ENCODE peak calls at places on chromosomes 1 and 21, in four cellular contexts. One of them, this sample, is unnamed.

GRCh38 chr21:42850463-42850862 is 28.9 kb downstream of the WDR4 start:
- DNase-seq in HepG2: no peak
- DNase-seq in K562: no peak
- DNase-seq in GM12878: no peak
- DNase-seq in this sample: no peak

GRCh38 chr1:184386271-184387068 is at the start of gene C1orf21:
- DNase-seq in HepG2: no peak
- DNase-seq in K562: peak
- DNase-seq in GM12878: no peak
- DNase-seq in this sample: peak

GRCh38 chr1:15820478-15820877 is 13.0 kb upstream of the UQCRHL start:
- DNase-seq in HepG2: no peak
- DNase-seq in K562: no peak
- DNase-seq in GM12878: no peak
- DNase-seq in this sample: no peak

GRCh38 chr1:94962745-94963265 is 35.9 kb upstream of the CNN3 start:
- DNase-seq in HepG2: peak
- DNase-seq in K562: peak
- DNase-seq in GM12878: peak
- DNase-seq in this sample: no peak

GRCh38 chr1:15916417-15916816 is 59.5 kb downstream of the ZBTB17 start:
- DNase-seq in HepG2: no peak
- DNase-seq in K562: no peak
- DNase-seq in GM12878: no peak
- DNase-seq in this sample: no peak

GRCh38 chr1:119159096-119159495 is 18.6 kb upstream of the WARS2 start:
- DNase-seq in HepG2: no peak
- DNase-seq in K562: no peak
- DNase-seq in GM12878: no peak
- DNase-seq in this sample: no peak

GRCh38 chr1:180213401-180214177 is 16.5 kb upstream of the LHX4 start:
- DNase-seq in HepG2: no peak
- DNase-seq in K562: peak
- DNase-seq in GM12878: peak
- DNase-seq in this sample: no peak

GRCh38 chr21:45550552-45551210 is 8.4 kb upstream of the SLC19A1 start:
- DNase-seq in HepG2: no peak
- DNase-seq in K562: peak
- DNase-seq in GM12878: peak
- DNase-seq in this sample: no peak

GRCh38 chr1:159989581-159989980 is 35.5 kb upstream of the SLAMF9 start:
- DNase-seq in HepG2: no peak
- DNase-seq in K562: no peak
- DNase-seq in GM12878: no peak
- DNase-seq in this sample: no peak

DNA sequence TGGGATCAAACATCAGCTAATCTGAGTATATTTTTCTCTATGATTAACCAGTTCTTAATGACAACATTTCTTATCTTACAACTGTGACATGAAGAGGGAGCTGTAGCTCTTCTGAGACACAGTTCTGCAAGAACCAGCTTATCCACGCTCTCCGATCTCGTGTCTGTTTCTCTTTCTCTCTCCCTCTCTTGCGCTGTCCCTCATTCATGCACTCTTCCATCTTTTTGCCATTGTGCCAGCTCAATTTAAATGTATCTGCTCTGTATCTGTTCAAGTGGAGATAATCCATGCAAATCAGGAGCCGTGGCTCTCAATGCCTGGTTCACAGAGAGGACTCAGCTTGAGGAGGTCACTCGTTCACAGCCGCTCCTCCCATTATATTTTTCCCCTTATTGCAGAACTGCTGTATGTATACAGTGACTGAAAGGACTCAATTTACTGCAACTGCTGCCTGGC is 494.7 kb upstream of the ADGRL2 start:
- DNase-seq in HepG2: no peak
- DNase-seq in K562: no peak
- DNase-seq in GM12878: no peak
- DNase-seq in this sample: peak
- TF ChIP-seq FOXK2 in HepG2: no peak
- TF ChIP-seq FOXK2 in K562: no peak
- TF ChIP-seq FOXK2 in GM12878: no peak
- TF ChIP-seq FOXK2 in this sample: no peak

GRCh38 chr1:201455098-201455497 is 13.9 kb downstream of the PHLDA3 start:
- DNase-seq in HepG2: no peak
- DNase-seq in K562: no peak
- DNase-seq in GM12878: no peak
- DNase-seq in this sample: no peak

GRCh38 chr1:201454568-201454967 is 14.4 kb downstream of the PHLDA3 start:
- DNase-seq in HepG2: no peak
- DNase-seq in K562: no peak
- DNase-seq in GM12878: no peak
- DNase-seq in this sample: no peak

GRCh38 chr1:201457508-201457960 is 11.5 kb downstream of the PHLDA3 start:
- DNase-seq in HepG2: no peak
- DNase-seq in K562: no peak
- DNase-seq in GM12878: no peak
- DNase-seq in this sample: no peak

GRCh38 chr1:201459052-201459451 is 9.9 kb downstream of the PHLDA3 start:
- DNase-seq in HepG2: no peak
- DNase-seq in K562: no peak
- DNase-seq in GM12878: no peak
- DNase-seq in this sample: no peak

GRCh38 chr1:201456499-201457309 is 12.3 kb downstream of the PHLDA3 start:
- DNase-seq in HepG2: peak
- DNase-seq in K562: peak
- DNase-seq in GM12878: no peak
- DNase-seq in this sample: no peak
- TF ChIP-seq FOXK2 in HepG2: no peak
- TF ChIP-seq FOXK2 in K562: no peak
- TF ChIP-seq FOXK2 in GM12878: no peak
- TF ChIP-seq FOXK2 in this sample: no peak

DNA sequence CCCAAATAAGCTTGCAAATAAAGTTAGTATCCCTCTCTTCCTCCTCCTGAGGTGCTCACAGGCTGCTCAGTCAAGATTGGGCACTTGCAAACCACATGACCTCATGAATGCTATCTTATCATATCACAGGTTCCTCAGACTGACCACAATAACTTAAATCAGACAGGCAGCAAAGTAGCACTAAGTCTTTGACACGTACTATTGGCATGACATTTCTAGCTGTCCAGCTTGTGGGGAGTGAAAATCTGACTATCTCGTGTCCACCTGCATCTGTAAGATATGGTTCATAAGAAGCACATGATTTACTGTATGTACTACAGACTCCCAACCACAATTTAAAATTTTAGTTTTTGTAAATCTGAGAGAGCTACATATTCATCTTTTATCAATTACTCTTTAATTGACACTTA is 58.0 kb upstream of the GFI1 start:
- DNase-seq in HepG2: no peak
- DNase-seq in K562: peak
- DNase-seq in GM12878: no peak
- DNase-seq in this sample: no peak
- TF ChIP-seq FOXK2 in HepG2: no peak
- TF ChIP-seq FOXK2 in K562: no peak
- TF ChIP-seq FOXK2 in GM12878: no peak
- TF ChIP-seq FOXK2 in this sample: no peak

GRCh38 chr1:199909137-199909536 is 118.4 kb upstream of the NR5A2 start:
- DNase-seq in HepG2: no peak
- DNase-seq in K562: no peak
- DNase-seq in GM12878: no peak
- DNase-seq in this sample: no peak
- TF ChIP-seq FOXK2 in HepG2: no peak
- TF ChIP-seq FOXK2 in K562: no peak
- TF ChIP-seq FOXK2 in GM12878: no peak
- TF ChIP-seq FOXK2 in this sample: no peak

DNA sequence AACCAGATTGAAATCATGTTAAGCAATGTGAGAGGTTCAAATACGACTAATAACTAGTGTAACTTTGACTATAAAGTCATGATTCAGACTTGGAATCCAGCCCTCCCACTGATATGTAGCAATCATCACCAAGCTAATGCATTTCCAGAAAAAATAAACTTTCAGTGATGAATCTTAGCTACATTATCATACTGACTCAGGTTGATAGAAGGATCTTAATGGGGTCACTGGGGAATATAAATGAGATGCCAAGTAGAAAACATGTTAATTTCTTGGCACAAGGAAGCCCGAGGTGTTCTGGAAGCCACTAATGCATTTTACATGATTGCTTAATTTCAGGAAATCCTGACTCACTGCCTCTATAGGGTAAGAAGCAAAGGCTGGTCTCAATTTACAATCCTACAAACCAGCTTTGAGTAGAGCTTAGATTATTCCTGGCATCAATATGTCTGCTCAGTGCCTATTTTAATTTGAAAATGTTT is 67.7 kb downstream of the SELENOF start:
- DNase-seq in HepG2: no peak
- DNase-seq in K562: no peak
- DNase-seq in GM12878: no peak
- DNase-seq in this sample: no peak
- TF ChIP-seq FOXK2 in HepG2: no peak
- TF ChIP-seq FOXK2 in K562: no peak
- TF ChIP-seq FOXK2 in GM12878: no peak
- TF ChIP-seq FOXK2 in this sample: no peak

GRCh38 chr21:37915941-37916794 is at the start of gene KCNJ6:
- DNase-seq in HepG2: no peak
- DNase-seq in K562: peak
- DNase-seq in GM12878: no peak
- DNase-seq in this sample: peak
- TF ChIP-seq FOXK2 in HepG2: no peak
- TF ChIP-seq FOXK2 in K562: no peak
- TF ChIP-seq FOXK2 in GM12878: no peak
- TF ChIP-seq FOXK2 in this sample: no peak